ENCODE peak calls at places on chromosomes 11 and 22, in ten cellular contexts. S is sigmoid colon, J is breast epithelium, E is SK-N-MC, I is HL-60, R is stomach, F is K562, W is transverse colon, X is GM12892, G is spleen. V is an unnamed sample.

GRCh38 chr11:124094731-124095130 is 20.5 kb upstream of the VWA5A start:
- DNase-seq in X (no peak), I (no peak), J (no peak), W (no peak), R (no peak), G (no peak), S (no peak), F (no peak), E (no peak), V (no peak)

GRCh38 chr22:28024422-28024888 is 105.4 kb upstream of the PITPNB start:
- DNase-seq in I (no peak), E (no peak), R (peak; percentile 11), S (peak; percentile 45), F (no peak), J (peak; percentile 7), W (no peak), G (peak; percentile 32), X (no peak), V (no peak)

GRCh38 chr22:43504068-43504467 is 92.3 kb downstream of the MPPED1 start:
- DNase-seq in G (no peak), X (no peak), S (no peak), R (no peak), F (no peak), E (no peak), I (no peak), W (no peak), J (no peak), V (no peak)

GRCh38 chr11:35605691-35606090 is 12.6 kb upstream of the FJX1 start:
- DNase-seq in S (no peak), I (no peak), W (no peak), X (no peak), E (no peak), R (no peak), J (peak; percentile 65), F (no peak), G (no peak), V (no peak)

GRCh38 chr11:20029193-20029592 is 131.1 kb downstream of the DBX1 start:
- DNase-seq in R (no peak), E (no peak), J (no peak), G (no peak), W (no peak), X (no peak), S (no peak), I (no peak), F (no peak), V (no peak)

GRCh38 chr11:92311616-92312449 is 87.2 kb downstream of the FAT3 start:
- DNase-seq in J (no peak), X (no peak), I (no peak), W (no peak), G (no peak), S (no peak), E (no peak), F (no peak), R (no peak), V (no peak)

GRCh38 chr11:10742460-10743208 is 8.4 kb upstream of the CTR9 start:
- DNase-seq in G (no peak), I (peak; percentile 45), E (no peak), W (no peak), S (no peak), X (no peak), F (peak; percentile 74), R (no peak), J (no peak), V (no peak)

GRCh38 chr11:16603245-16603644 is 135.2 kb upstream of the C11orf58 start:
- DNase-seq in R (no peak), G (no peak), S (no peak), X (no peak), I (no peak), F (peak; percentile 43), J (no peak), W (no peak), E (no peak), V (no peak)

GRCh38 chr11:84685149-84685548 is 942.0 kb downstream of the DLG2 start:
- DNase-seq in X (no peak), J (no peak), R (no peak), S (no peak), W (no peak), I (no peak), G (no peak), E (no peak), F (no peak), V (no peak)

DNA sequence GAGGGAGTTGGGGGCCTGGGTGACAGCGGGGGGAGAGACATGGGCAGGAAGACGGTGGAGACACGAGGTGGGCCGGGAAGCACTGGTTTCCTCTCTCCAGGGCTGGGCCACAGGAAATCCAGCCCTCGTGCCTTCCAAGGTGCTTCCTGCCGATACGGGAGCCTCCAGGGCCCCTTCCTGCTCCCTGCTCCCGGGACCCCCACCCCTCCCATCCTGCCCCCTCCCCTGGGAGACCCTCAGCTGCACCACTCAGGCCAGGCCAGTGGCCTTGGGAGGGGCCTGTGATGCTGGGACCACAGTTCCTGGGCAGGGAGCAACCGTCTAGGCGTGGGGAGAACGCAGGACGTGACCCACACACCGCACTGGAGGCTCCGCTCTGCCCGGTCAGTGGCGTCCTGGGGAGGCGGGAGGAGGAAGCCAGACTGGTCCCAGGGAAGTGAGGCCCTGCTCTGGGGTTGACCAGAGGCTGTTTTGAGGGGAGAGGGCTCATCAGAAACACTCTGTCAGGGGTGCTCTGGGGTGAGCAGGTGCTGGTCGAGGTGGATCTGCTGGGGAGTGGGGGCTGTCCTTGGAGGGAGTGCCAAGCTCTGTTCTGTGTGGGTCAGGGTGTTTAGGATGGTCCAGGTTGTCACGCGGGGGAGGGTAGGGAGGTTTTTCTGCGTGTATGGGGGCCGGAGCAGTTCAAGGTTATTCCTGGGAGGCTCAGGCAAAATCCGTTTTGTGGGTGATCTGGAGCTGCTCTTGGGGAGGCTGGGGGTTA is at the start of gene SHANK3:
- DNase-seq in J (no peak), R (no peak), G (peak; percentile 89), F (peak; percentile 13), W (no peak), I (no peak), X (peak; percentile 33), E (no peak), S (peak; percentile 77), V (no peak)
- TF ChIP-seq POLR2AphosphoS5 in J (peak; percentile 58), R (peak; percentile 78), G (peak; percentile 90), F (no peak), W (no peak), I (no peak), X (no peak), E (no peak), S (no peak), V (no peak)

GRCh38 chr11:65572356-65573043 is at the start of gene FAM89B:
- DNase-seq in I (peak; percentile 96), G (peak; percentile 99), W (peak; percentile 95), X (peak; percentile 76), J (peak; percentile 89), S (peak; percentile 97), F (peak; percentile 84), R (peak; percentile 93), E (no peak), V (no peak)

GRCh38 chr11:65571420-65571819 is 918 bp upstream of the FAM89B start:
- DNase-seq in X (no peak), F (no peak), J (no peak), E (no peak), I (no peak), G (peak; percentile 80), W (peak; percentile 11), S (peak; percentile 66), R (no peak), V (no peak)

GRCh38 chr11:65569973-65570918 is at the start of gene ZNRD2:
- DNase-seq in E (peak; percentile 72), X (peak; percentile 98), W (peak; percentile 98), G (peak; percentile 100), F (peak; percentile 94), I (peak; percentile 98), R (peak; percentile 97), J (peak; percentile 98), S (peak; percentile 100), V (peak; percentile 97)

GRCh38 chr11:65573391-65574146 is 1.2 kb downstream of the FAM89B start:
- DNase-seq in F (no peak), J (no peak), R (no peak), W (peak; percentile 49), I (no peak), E (no peak), X (no peak), G (peak; percentile 89), S (peak; percentile 83), V (no peak)

DNA sequence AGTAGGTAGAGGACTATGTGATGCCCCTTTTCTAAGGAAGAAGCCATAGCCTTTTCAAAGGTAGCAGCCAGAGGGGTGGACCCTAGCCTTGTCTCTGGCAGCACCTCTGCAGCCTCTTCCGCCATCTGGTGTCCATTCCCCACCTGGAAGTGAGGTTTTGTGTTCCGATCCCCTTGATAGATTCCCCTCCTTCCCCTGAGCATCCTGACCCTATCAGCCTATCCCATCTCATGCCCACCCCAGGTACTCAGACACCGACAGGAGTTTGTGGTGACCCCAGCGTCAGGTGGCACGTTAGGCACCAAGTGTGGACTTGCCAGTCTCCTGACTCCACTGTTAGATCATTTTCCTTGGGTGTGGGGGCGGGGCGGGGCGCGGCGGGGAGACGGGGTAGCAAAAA is 398 bp upstream of the FAM89B start:
- DNase-seq in G (no peak), S (no peak), X (no peak), R (peak; percentile 36), W (peak; percentile 44), F (peak; percentile 65), I (peak; percentile 55), J (no peak), E (no peak), V (no peak)
- TF ChIP-seq POLR2AphosphoS5 in G (no peak), S (no peak), X (no peak), R (no peak), W (no peak), F (no peak), I (no peak), J (peak; percentile 6), E (no peak), V (no peak)

GRCh38 chr22:35376728-35377472 is 4.0 kb upstream of the HMOX1 start:
- DNase-seq in J (peak; percentile 95), W (peak; percentile 94), X (peak; percentile 63), I (peak; percentile 96), R (peak; percentile 91), S (peak; percentile 98), F (peak; percentile 85), G (peak; percentile 93), E (peak; percentile 93), V (peak; percentile 63)
- TF ChIP-seq POLR2AphosphoS5 in J (peak; percentile 100), W (peak; percentile 83), X (no peak), I (peak; percentile 97), R (peak; percentile 81), S (peak; percentile 57), F (no peak), G (peak; percentile 95), E (peak; percentile 51), V (no peak)

DNA sequence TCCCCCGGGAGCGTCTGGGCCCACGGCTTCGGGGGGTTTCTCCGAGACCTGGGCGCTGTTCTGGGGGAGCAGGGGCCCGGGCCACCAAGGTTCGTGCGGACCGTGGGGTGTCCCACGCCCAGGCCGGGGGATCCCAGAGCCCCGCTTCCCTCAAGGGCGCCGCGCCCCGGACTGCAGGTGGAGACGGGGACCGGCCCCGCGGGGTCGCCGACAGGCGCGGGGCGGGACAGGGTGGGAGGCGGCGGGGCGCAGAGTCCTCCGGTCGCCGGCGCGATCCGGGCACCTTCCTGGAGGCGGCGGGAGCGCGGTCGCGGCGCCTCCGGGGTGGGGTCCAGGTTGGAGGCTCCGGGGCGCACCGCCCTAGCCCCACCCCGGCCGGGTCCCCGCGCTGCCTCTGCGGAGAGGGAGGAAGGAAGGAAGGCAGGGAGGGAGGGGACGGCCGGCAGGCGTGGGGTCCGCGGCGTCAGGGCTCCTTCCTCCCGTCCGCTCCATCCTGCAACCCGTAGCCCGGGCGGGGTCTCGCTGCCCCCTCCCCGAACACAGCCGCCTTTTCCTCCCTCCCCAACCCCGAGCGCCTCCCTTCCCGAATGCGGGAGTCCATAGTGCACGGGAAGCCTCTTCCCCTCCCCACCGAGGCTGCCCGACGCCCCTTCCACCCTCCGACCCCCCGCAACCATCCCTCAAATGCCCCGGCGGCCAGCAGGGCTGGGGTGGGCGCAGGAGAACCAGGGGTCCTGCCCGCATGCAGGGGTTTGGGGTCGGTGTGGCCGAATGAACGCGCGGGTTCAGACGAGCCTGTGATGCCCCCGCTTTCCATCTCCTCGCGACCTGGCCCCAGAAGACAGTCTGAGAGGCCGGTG is 4.3 kb upstream of the ZBED4 start:
- DNase-seq in F (no peak), E (no peak), I (peak; percentile 56), G (peak; percentile 83), S (no peak), R (no peak), X (no peak), W (no peak), J (no peak), V (no peak)
- TF ChIP-seq POLR2AphosphoS5 in F (no peak), E (no peak), I (no peak), G (no peak), S (no peak), R (no peak), X (no peak), W (no peak), J (no peak), V (no peak)